ENCODE peak calls at places on chromosomes 1 and 21, in nine cellular contexts. One of them, this sample, is unnamed.
A peak's percentile ranks its signal among the peaks of the same experiment; 100 is the strongest.

GRCh38 chr21:34311561-34312330 is 52.1 kb upstream of the KCNE2 start:
- DNase-seq in transverse colon: no peak
- DNase-seq in PC-3: no peak
- DNase-seq in psoas muscle: peak; percentile 58
- DNase-seq in breast epithelium: no peak
- DNase-seq in pancreas: no peak
- DNase-seq in Peyer's patch: no peak
- DNase-seq in uterus: no peak
- DNase-seq in endothelial cell of umbilical vein: no peak
- DNase-seq in this sample: no peak

GRCh38 chr1:180252638-180253536 is 22.8 kb downstream of the LHX4 start:
- DNase-seq in transverse colon: peak; percentile 84
- DNase-seq in PC-3: peak; percentile 72
- DNase-seq in psoas muscle: peak; percentile 83
- DNase-seq in breast epithelium: no peak
- DNase-seq in pancreas: peak; percentile 88
- DNase-seq in Peyer's patch: peak; percentile 59
- DNase-seq in uterus: peak; percentile 52
- DNase-seq in endothelial cell of umbilical vein: peak; percentile 57
- DNase-seq in this sample: peak; percentile 74

GRCh38 chr1:75587692-75588091 is 23.2 kb downstream of the SLC44A5 start:
- DNase-seq in transverse colon: no peak
- DNase-seq in PC-3: no peak
- DNase-seq in psoas muscle: no peak
- DNase-seq in breast epithelium: no peak
- DNase-seq in pancreas: no peak
- DNase-seq in Peyer's patch: no peak
- DNase-seq in uterus: no peak
- DNase-seq in endothelial cell of umbilical vein: no peak
- DNase-seq in this sample: no peak

GRCh38 chr1:115726161-115726560 is 42.4 kb downstream of the CASQ2 start:
- DNase-seq in transverse colon: no peak
- DNase-seq in PC-3: no peak
- DNase-seq in psoas muscle: no peak
- DNase-seq in breast epithelium: no peak
- DNase-seq in pancreas: no peak
- DNase-seq in Peyer's patch: no peak
- DNase-seq in uterus: no peak
- DNase-seq in endothelial cell of umbilical vein: no peak
- DNase-seq in this sample: no peak

GRCh38 chr21:46081022-46081861 is 16.7 kb upstream of the COL6A2 start:
- DNase-seq in transverse colon: no peak
- DNase-seq in PC-3: peak; percentile 55
- DNase-seq in psoas muscle: peak; percentile 55
- DNase-seq in breast epithelium: peak; percentile 45
- DNase-seq in pancreas: peak; percentile 54
- DNase-seq in Peyer's patch: no peak
- DNase-seq in uterus: peak; percentile 26
- DNase-seq in endothelial cell of umbilical vein: no peak
- DNase-seq in this sample: peak; percentile 54

GRCh38 chr1:29033829-29034466 is 89.8 kb downstream of the TMEM200B start:
- DNase-seq in transverse colon: no peak
- DNase-seq in PC-3: peak; percentile 66
- DNase-seq in psoas muscle: no peak
- DNase-seq in breast epithelium: no peak
- DNase-seq in pancreas: no peak
- DNase-seq in Peyer's patch: no peak
- DNase-seq in uterus: no peak
- DNase-seq in endothelial cell of umbilical vein: peak; percentile 75
- DNase-seq in this sample: no peak

GRCh38 chr1:41333146-41333784 is 28.0 kb upstream of the FOXO6 start:
- DNase-seq in transverse colon: no peak
- DNase-seq in PC-3: peak; percentile 39
- DNase-seq in psoas muscle: no peak
- DNase-seq in breast epithelium: no peak
- DNase-seq in pancreas: no peak
- DNase-seq in Peyer's patch: no peak
- DNase-seq in uterus: no peak
- DNase-seq in endothelial cell of umbilical vein: peak; percentile 9
- DNase-seq in this sample: peak; percentile 21

GRCh38 chr1:21251773-21252471 is 38.3 kb downstream of the ECE1 start:
- DNase-seq in transverse colon: peak; percentile 60
- DNase-seq in PC-3: peak; percentile 96
- DNase-seq in psoas muscle: no peak
- DNase-seq in breast epithelium: no peak
- DNase-seq in pancreas: no peak
- DNase-seq in Peyer's patch: no peak
- DNase-seq in uterus: peak; percentile 65
- DNase-seq in endothelial cell of umbilical vein: peak; percentile 94
- DNase-seq in this sample: peak; percentile 92

GRCh38 chr1:89995595-89996397 is 886 bp downstream of the ZNF326 start:
- DNase-seq in transverse colon: peak; percentile 73
- DNase-seq in PC-3: peak; percentile 37
- DNase-seq in psoas muscle: no peak
- DNase-seq in breast epithelium: no peak
- DNase-seq in pancreas: no peak
- DNase-seq in Peyer's patch: no peak
- DNase-seq in uterus: no peak
- DNase-seq in endothelial cell of umbilical vein: peak; percentile 71
- DNase-seq in this sample: no peak

GRCh38 chr1:59126361-59126760 is 170.5 kb upstream of the FGGY start:
- DNase-seq in transverse colon: no peak
- DNase-seq in PC-3: no peak
- DNase-seq in psoas muscle: no peak
- DNase-seq in breast epithelium: no peak
- DNase-seq in pancreas: no peak
- DNase-seq in Peyer's patch: no peak
- DNase-seq in uterus: no peak
- DNase-seq in endothelial cell of umbilical vein: no peak
- DNase-seq in this sample: no peak

GRCh38 chr1:202214089-202214843 is 20.7 kb downstream of the LGR6 start:
- DNase-seq in transverse colon: peak; percentile 38
- DNase-seq in PC-3: no peak
- DNase-seq in psoas muscle: no peak
- DNase-seq in breast epithelium: no peak
- DNase-seq in pancreas: peak; percentile 67
- DNase-seq in Peyer's patch: no peak
- DNase-seq in uterus: no peak
- DNase-seq in endothelial cell of umbilical vein: no peak
- DNase-seq in this sample: no peak

DNA sequence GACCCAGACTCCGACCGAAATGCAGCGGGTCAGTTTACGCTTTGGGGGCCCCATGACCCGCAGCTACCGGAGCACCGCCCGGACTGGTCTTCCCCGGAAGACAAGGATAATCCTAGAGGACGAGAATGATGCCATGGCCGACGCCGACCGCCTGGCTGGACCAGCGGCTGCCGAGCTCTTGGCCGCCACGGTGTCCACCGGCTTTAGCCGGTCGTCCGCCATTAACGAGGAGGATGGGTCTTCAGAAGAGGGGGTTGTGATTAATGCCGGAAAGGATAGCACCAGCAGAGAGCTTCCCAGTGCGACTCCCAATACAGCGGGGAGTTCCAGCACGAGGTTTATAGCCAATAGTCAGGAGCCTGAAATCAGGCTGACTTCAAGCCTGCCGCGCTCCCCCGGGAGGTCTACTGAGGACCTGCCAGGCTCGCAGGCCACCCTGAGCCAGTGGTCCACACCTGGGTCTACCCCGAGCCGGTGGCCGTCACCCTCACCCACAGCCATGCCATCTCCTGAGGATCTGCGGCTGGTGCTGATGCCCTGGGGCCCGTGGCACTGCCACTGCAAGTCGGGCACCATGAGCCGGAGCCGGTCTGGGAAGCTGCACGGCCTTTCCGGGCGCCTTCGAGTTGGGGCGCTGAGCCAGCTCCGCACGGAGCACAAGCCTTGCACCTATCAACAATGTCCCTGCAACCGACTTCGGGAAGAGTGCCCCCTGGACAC is 534 bp downstream of the C1orf56 start:
- DNase-seq in transverse colon: peak; percentile 76
- DNase-seq in PC-3: peak; percentile 74
- DNase-seq in psoas muscle: peak; percentile 87
- DNase-seq in breast epithelium: peak; percentile 69
- DNase-seq in pancreas: peak; percentile 84
- DNase-seq in Peyer's patch: peak; percentile 77
- DNase-seq in uterus: peak; percentile 71
- DNase-seq in endothelial cell of umbilical vein: peak; percentile 84
- DNase-seq in this sample: peak; percentile 90
- TF ChIP-seq CTCF in transverse colon: no peak
- TF ChIP-seq CTCF in PC-3: peak; percentile 74
- TF ChIP-seq CTCF in psoas muscle: peak; percentile 52
- TF ChIP-seq CTCF in breast epithelium: no peak
- TF ChIP-seq CTCF in pancreas: no peak
- TF ChIP-seq CTCF in Peyer's patch: no peak
- TF ChIP-seq CTCF in uterus: peak; percentile 26
- TF ChIP-seq CTCF in endothelial cell of umbilical vein: peak; percentile 74
- TF ChIP-seq CTCF in this sample: no peak

GRCh38 chr1:216809649-216810048 is 86.4 kb upstream of the ESRRG start:
- DNase-seq in transverse colon: no peak
- DNase-seq in PC-3: no peak
- DNase-seq in psoas muscle: no peak
- DNase-seq in breast epithelium: no peak
- DNase-seq in pancreas: no peak
- DNase-seq in Peyer's patch: no peak
- DNase-seq in uterus: no peak
- DNase-seq in endothelial cell of umbilical vein: no peak
- DNase-seq in this sample: no peak
- H3K27ac ChIP-seq in transverse colon: no peak overlapping the region
- H3K27ac ChIP-seq in PC-3: no peak overlapping the region
- H3K27ac ChIP-seq in psoas muscle: no peak overlapping the region
- H3K27ac ChIP-seq in breast epithelium: no peak overlapping the region
- H3K27ac ChIP-seq in pancreas: no peak overlapping the region
- H3K27ac ChIP-seq in Peyer's patch: no peak overlapping the region
- H3K27ac ChIP-seq in uterus: no peak overlapping the region
- H3K27ac ChIP-seq in endothelial cell of umbilical vein: no peak overlapping the region
- H3K27ac ChIP-seq in this sample: no peak overlapping the region

GRCh38 chr1:197948926-197949899 is 32.0 kb downstream of the LHX9 start:
- DNase-seq in transverse colon: no peak
- DNase-seq in PC-3: no peak
- DNase-seq in psoas muscle: no peak
- DNase-seq in breast epithelium: no peak
- DNase-seq in pancreas: no peak
- DNase-seq in Peyer's patch: no peak
- DNase-seq in uterus: no peak
- DNase-seq in endothelial cell of umbilical vein: no peak
- DNase-seq in this sample: no peak
- H3K4me3 ChIP-seq in transverse colon: no peak overlapping the region
- H3K4me3 ChIP-seq in PC-3: no peak overlapping the region
- H3K4me3 ChIP-seq in psoas muscle: no peak overlapping the region
- H3K4me3 ChIP-seq in breast epithelium: no peak overlapping the region
- H3K4me3 ChIP-seq in pancreas: no peak overlapping the region
- H3K4me3 ChIP-seq in Peyer's patch: no peak overlapping the region
- H3K4me3 ChIP-seq in uterus: no peak overlapping the region
- H3K4me3 ChIP-seq in endothelial cell of umbilical vein: no peak overlapping the region
- H3K4me3 ChIP-seq in this sample: no peak overlapping the region

GRCh38 chr21:44304041-44304738 is 4.3 kb downstream of the PFKL start:
- DNase-seq in transverse colon: peak; percentile 25
- DNase-seq in PC-3: no peak
- DNase-seq in psoas muscle: no peak
- DNase-seq in breast epithelium: no peak
- DNase-seq in pancreas: no peak
- DNase-seq in Peyer's patch: no peak
- DNase-seq in uterus: no peak
- DNase-seq in endothelial cell of umbilical vein: no peak
- DNase-seq in this sample: no peak

GRCh38 chr21:44300262-44300959 is 558 bp downstream of the PFKL start:
- DNase-seq in transverse colon: peak; percentile 87
- DNase-seq in PC-3: peak; percentile 57
- DNase-seq in psoas muscle: peak; percentile 81
- DNase-seq in breast epithelium: peak; percentile 80
- DNase-seq in pancreas: peak; percentile 90
- DNase-seq in Peyer's patch: peak; percentile 70
- DNase-seq in uterus: peak; percentile 70
- DNase-seq in endothelial cell of umbilical vein: peak; percentile 53
- DNase-seq in this sample: no peak

GRCh38 chr21:44303490-44303981 is 3.7 kb downstream of the PFKL start:
- DNase-seq in transverse colon: peak; percentile 86
- DNase-seq in PC-3: no peak
- DNase-seq in psoas muscle: no peak
- DNase-seq in breast epithelium: no peak
- DNase-seq in pancreas: no peak
- DNase-seq in Peyer's patch: peak; percentile 30
- DNase-seq in uterus: no peak
- DNase-seq in endothelial cell of umbilical vein: no peak
- DNase-seq in this sample: no peak

GRCh38 chr21:44301093-44301492 is 1.2 kb downstream of the PFKL start:
- DNase-seq in transverse colon: no peak
- DNase-seq in PC-3: no peak
- DNase-seq in psoas muscle: no peak
- DNase-seq in breast epithelium: no peak
- DNase-seq in pancreas: no peak
- DNase-seq in Peyer's patch: no peak
- DNase-seq in uterus: no peak
- DNase-seq in endothelial cell of umbilical vein: no peak
- DNase-seq in this sample: no peak

GRCh38 chr21:44301961-44302406 is 2.1 kb downstream of the PFKL start:
- DNase-seq in transverse colon: peak; percentile 43
- DNase-seq in PC-3: peak; percentile 10
- DNase-seq in psoas muscle: no peak
- DNase-seq in breast epithelium: no peak
- DNase-seq in pancreas: no peak
- DNase-seq in Peyer's patch: no peak
- DNase-seq in uterus: no peak
- DNase-seq in endothelial cell of umbilical vein: no peak
- DNase-seq in this sample: no peak
- TF ChIP-seq CTCF in transverse colon: no peak
- TF ChIP-seq CTCF in PC-3: no peak
- TF ChIP-seq CTCF in psoas muscle: peak; percentile 7
- TF ChIP-seq CTCF in breast epithelium: no peak
- TF ChIP-seq CTCF in pancreas: no peak
- TF ChIP-seq CTCF in Peyer's patch: peak; percentile 45
- TF ChIP-seq CTCF in uterus: no peak
- TF ChIP-seq CTCF in endothelial cell of umbilical vein: peak; percentile 22
- TF ChIP-seq CTCF in this sample: no peak

GRCh38 chr1:15205586-15206346 is 41.3 kb upstream of the FHAD1 start:
- DNase-seq in transverse colon: no peak
- DNase-seq in PC-3: no peak
- DNase-seq in psoas muscle: peak; percentile 13
- DNase-seq in breast epithelium: peak; percentile 9
- DNase-seq in pancreas: no peak
- DNase-seq in Peyer's patch: no peak
- DNase-seq in uterus: no peak
- DNase-seq in endothelial cell of umbilical vein: no peak
- DNase-seq in this sample: no peak
- H3K27ac ChIP-seq in transverse colon: peak overlapping the region; percentile 39
- H3K27ac ChIP-seq in PC-3: peak overlapping the region; percentile 62
- H3K27ac ChIP-seq in psoas muscle: no peak overlapping the region
- H3K27ac ChIP-seq in breast epithelium: peak overlapping the region; percentile 5
- H3K27ac ChIP-seq in pancreas: peak overlapping the region; percentile 31
- H3K27ac ChIP-seq in Peyer's patch: no peak overlapping the region
- H3K27ac ChIP-seq in uterus: no peak overlapping the region
- H3K27ac ChIP-seq in endothelial cell of umbilical vein: no peak overlapping the region
- H3K27ac ChIP-seq in this sample: peak overlapping the region; percentile 59

DNA sequence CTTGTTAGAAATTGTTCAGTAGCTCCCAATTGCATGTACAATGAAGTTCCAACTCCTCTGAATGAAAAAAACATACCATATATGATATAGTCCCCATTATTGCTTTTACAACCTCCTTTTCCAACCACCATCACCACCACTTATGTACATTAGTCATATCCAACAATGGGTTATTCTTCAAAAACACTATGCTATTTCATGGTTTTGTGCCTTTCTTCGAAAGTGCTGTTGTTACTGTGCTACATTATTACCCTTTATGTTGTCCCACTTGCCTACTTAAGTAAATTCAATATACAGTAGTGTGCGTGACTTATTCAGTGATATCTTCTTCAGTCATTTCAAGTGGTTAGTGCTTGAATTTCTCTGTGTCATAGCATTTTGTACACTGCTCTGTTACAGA is 105.4 kb downstream of the ASH1L start:
- DNase-seq in transverse colon: no peak
- DNase-seq in PC-3: no peak
- DNase-seq in psoas muscle: no peak
- DNase-seq in breast epithelium: no peak
- DNase-seq in pancreas: no peak
- DNase-seq in Peyer's patch: no peak
- DNase-seq in uterus: no peak
- DNase-seq in endothelial cell of umbilical vein: no peak
- DNase-seq in this sample: no peak
- H3K4me3 ChIP-seq in transverse colon: no peak overlapping the region
- H3K4me3 ChIP-seq in PC-3: no peak overlapping the region
- H3K4me3 ChIP-seq in psoas muscle: no peak overlapping the region
- H3K4me3 ChIP-seq in breast epithelium: no peak overlapping the region
- H3K4me3 ChIP-seq in pancreas: no peak overlapping the region
- H3K4me3 ChIP-seq in Peyer's patch: no peak overlapping the region
- H3K4me3 ChIP-seq in uterus: no peak overlapping the region
- H3K4me3 ChIP-seq in endothelial cell of umbilical vein: no peak overlapping the region
- H3K4me3 ChIP-seq in this sample: no peak overlapping the region